ENCODE peak calls at places on chromosomes 1 and 21, in six cellular contexts. G is fibroblast of pulmonary artery; U is PC-3; V is neural progenitor cell; R is omental fat pad; D is CD8-positive, alpha-beta T cell. Z is an unnamed sample.

GRCh38 chr1:167635233-167635648 is 5.2 kb downstream of the RCSD1 start:
- DNase-seq in U (no peak), G (peak; percentile 54), R (no peak), D (no peak), V (peak; percentile 87), Z (no peak)

GRCh38 chr1:89670168-89670567 is 37.2 kb downstream of the LRRC8C start:
- DNase-seq in R (no peak), D (no peak), U (no peak), V (no peak), G (peak; percentile 80), Z (no peak)

GRCh38 chr1:160726114-160726497 is 12.9 kb upstream of the SLAMF7 start:
- DNase-seq in R (no peak), G (peak; percentile 21), D (no peak), U (peak; percentile 58), V (no peak), Z (no peak)

GRCh38 chr1:219276029-219276738 is 102.5 kb downstream of the LYPLAL1 start:
- DNase-seq in U (no peak), R (no peak), V (no peak), D (no peak), G (no peak), Z (no peak)

GRCh38 chr1:208977012-208977411 is 606.5 kb upstream of the CAMK1G start:
- DNase-seq in R (no peak), D (no peak), U (peak; percentile 88), V (no peak), G (no peak), Z (no peak)

GRCh38 chr1:66335859-66336640 is 197.9 kb upstream of the SGIP1 start:
- DNase-seq in U (no peak), D (peak; percentile 85), V (no peak), G (peak; percentile 96), R (no peak), Z (no peak)

GRCh38 chr21:42232176-42232825 is 13.4 kb downstream of the ABCG1 start:
- DNase-seq in U (no peak), V (no peak), G (no peak), D (peak; percentile 47), R (no peak), Z (no peak)

GRCh38 chr1:174289644-174290310 is 130.5 kb downstream of the RABGAP1L start:
- DNase-seq in G (no peak), V (no peak), D (peak; percentile 21), U (no peak), R (no peak), Z (no peak)

GRCh38 chr1:54547601-54548388 is at the start of gene ACOT11:
- DNase-seq in R (no peak), U (no peak), D (no peak), V (peak; percentile 44), G (peak; percentile 80), Z (peak; percentile 60)

GRCh38 chr1:206503591-206504362 is 3.6 kb upstream of the RASSF5 start:
- DNase-seq in U (peak; percentile 100), D (peak; percentile 30), R (no peak), G (peak; percentile 94), V (no peak), Z (no peak)

GRCh38 chr1:58943776-58944175 is 159.9 kb upstream of the JUN start:
- DNase-seq in D (no peak), G (no peak), U (no peak), R (no peak), V (no peak), Z (no peak)

GRCh38 chr1:210376836-210377377 is 48.2 kb downstream of the HHAT start:
- DNase-seq in U (peak; percentile 27), V (no peak), R (no peak), G (no peak), D (no peak), Z (no peak)

GRCh38 chr1:231508941-231509340 is 19.5 kb upstream of the TSNAX start:
- DNase-seq in V (peak; percentile 51), D (no peak), U (no peak), R (no peak), G (no peak), Z (no peak)

GRCh38 chr1:154866995-154867795 is 2.9 kb downstream of the KCNN3 start:
- DNase-seq in G (peak; percentile 74), U (peak; percentile 79), D (no peak), R (no peak), V (peak; percentile 64), Z (no peak)

GRCh38 chr1:117368116-117369108 is 1.2 kb downstream of the MAN1A2 start:
- DNase-seq in G (no peak), R (no peak), V (peak; percentile 22), U (peak; percentile 71), D (peak; percentile 20), Z (no peak)

GRCh38 chr1:176208034-176208433 is 948 bp upstream of the COP1 start:
- DNase-seq in V (no peak), R (no peak), D (no peak), G (no peak), U (no peak), Z (no peak)

GRCh38 chr1:176203735-176204134 is 3.4 kb downstream of the COP1 start:
- DNase-seq in D (no peak), R (no peak), G (no peak), V (no peak), U (no peak), Z (no peak)

GRCh38 chr1:176205322-176205914 is 1.7 kb downstream of the COP1 start:
- DNase-seq in R (no peak), U (peak; percentile 19), V (no peak), D (no peak), G (peak; percentile 4), Z (no peak)

GRCh38 chr1:176206006-176206960 is 803 bp downstream of the COP1 start:
- DNase-seq in R (no peak), U (peak; percentile 6), G (peak; percentile 31), D (peak; percentile 55), V (peak; percentile 71), Z (peak; percentile 71)

DNA sequence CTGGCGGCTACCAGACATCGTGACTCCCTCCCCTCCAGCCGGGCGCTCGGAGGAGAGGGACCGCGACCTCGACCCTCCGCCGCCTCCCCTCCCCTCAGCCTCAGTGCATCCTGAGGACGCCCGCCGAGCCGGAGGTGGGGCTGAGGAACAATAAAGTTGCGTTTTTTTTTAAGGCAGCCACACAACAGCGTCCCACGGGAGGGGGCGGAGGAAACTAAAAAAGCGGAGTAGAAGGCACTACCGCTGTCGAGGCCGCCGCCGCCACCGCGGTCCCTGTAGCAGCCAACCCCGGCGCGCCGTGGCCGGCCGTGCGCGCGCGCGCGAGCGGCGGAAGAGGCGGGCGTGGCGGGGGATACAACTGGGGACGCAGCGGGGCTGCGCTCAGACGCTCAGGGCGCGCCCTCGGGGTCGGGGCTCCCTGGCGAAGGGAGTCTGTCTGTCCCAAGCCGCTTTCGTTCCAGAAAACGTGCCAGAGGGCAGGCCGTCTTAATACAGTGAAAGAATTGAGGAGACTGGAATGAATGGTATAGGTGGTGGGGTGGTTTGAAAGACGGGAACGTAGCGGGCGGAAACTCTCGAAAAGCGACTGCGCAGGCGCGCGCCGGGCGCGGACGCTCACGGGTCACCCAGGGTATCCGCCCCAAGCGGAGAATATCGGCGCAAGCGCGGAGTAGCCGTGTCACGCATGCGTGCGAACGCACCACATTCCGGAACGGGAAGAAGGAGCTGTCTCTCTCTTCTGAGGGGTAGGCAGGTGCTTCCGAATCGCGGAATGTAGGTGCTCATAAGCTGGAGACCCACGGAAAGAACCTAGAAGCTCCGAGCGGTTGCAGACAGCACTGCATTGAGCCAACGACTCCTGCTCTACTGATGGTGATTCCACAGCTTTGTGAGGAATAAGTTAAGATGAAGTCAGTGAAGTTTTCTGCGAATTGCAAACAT is at the start of gene COP1:
- DNase-seq in U (peak; percentile 96), V (peak; percentile 98), G (peak; percentile 96), R (peak; percentile 72), D (peak; percentile 98), Z (peak; percentile 96)
- TF ChIP-seq CTCF in U (no peak), V (peak; percentile 5), G (no peak), R (no peak), D (no peak), Z (peak; percentile 43)

GRCh38 chr1:33740040-33740745 is 123.7 kb upstream of the HMGB4 start:
- DNase-seq in D (no peak), V (no peak), U (no peak), R (no peak), G (no peak), Z (no peak)

GRCh38 chr1:33738976-33739375 is 124.9 kb upstream of the HMGB4 start:
- DNase-seq in V (no peak), G (no peak), R (no peak), D (no peak), U (no peak), Z (no peak)

GRCh38 chr1:33738536-33738935 is 125.3 kb upstream of the HMGB4 start:
- DNase-seq in R (no peak), V (no peak), G (no peak), U (no peak), D (no peak), Z (no peak)

GRCh38 chr1:33736496-33736895 is 127.4 kb upstream of the HMGB4 start:
- DNase-seq in V (no peak), R (no peak), D (no peak), U (no peak), G (no peak), Z (no peak)

DNA sequence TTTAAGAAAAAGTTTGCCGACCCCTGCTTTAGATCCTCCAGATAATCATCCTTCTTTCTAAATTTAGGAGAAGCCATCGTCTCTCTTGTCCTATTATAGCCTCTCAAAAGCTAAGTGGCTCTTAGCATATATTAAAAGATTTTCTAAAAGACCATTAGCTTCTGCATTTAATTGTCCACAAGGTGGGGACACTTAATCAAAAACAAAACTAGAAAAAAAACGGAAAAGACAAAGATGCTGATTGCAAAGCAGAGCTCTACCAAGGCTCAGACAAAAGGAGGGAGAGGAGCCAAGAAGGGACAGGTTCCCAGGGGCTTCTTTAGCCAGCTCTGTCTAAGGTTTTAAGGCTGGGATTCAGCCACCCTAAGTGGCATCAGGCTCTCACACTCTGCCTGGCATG is 128.3 kb upstream of the HMGB4 start:
- DNase-seq in R (no peak), G (no peak), U (peak; percentile 9), D (no peak), V (peak; percentile 9), Z (no peak)
- TF ChIP-seq CTCF in R (no peak), G (no peak), U (peak; percentile 53), D (no peak), V (peak; percentile 43), Z (peak; percentile 41)

DNA sequence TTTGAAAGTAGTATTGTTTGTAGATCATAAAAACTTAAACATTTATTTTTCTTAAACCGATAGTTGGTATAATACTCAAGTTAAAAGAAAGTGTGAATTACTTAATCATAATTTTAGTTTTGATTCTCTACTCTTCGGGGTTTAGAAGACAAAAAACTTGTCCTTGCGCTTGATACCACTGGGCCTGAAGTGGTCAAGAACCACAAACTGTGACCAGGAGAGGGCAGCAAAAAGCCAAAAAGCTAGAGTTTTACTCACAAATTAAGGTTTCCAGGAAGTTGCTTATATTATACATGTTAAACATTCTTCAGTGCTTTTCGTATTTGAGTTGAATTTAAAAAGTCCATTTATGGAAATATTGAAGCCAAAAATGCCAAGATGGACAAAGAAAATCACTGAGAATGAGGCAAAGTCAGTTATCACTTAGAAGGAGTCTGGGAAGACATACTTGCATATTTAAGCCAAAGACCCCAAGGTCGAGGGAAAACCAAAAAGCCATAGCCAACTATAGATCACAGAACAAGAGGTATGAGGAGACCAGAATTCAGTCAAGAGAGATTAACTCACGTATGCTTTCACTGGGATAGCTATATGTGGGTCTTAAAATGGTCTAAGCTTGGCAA is 34.2 kb downstream of the EFCAB7 start:
- DNase-seq in V (peak; percentile 56), D (no peak), R (no peak), U (peak; percentile 75), G (peak; percentile 63), Z (no peak)
- TF ChIP-seq CTCF in V (peak; percentile 82), D (no peak), R (no peak), U (peak; percentile 87), G (peak; percentile 72), Z (peak; percentile 80)

GRCh38 chr1:40161888-40162397 is 756 bp downstream of the RLF start:
- DNase-seq in U (no peak), R (no peak), D (no peak), G (no peak), V (no peak), Z (no peak)
- TF ChIP-seq CTCF in U (peak; percentile 29), R (no peak), D (no peak), G (peak; percentile 6), V (no peak), Z (no peak)

GRCh38 chr1:220454155-220454777 is 73.7 kb upstream of the MARK1 start:
- DNase-seq in U (peak; percentile 46), R (no peak), V (no peak), G (no peak), D (no peak), Z (no peak)
- TF ChIP-seq CTCF in U (peak; percentile 57), R (no peak), V (peak; percentile 41), G (peak; percentile 18), D (peak; percentile 28), Z (peak; percentile 74)

Z was measured in type B pancreatic cell.